ENCODE peak calls at places on chromosomes 7 and 10, in six cellular contexts. One of them, this sample, is unnamed.

GRCh38 chr7:18086165-18087030 is 58.8 kb upstream of the PRPS1L1 start:
- DNase-seq in H9: peak; percentile 47
- DNase-seq in IMR-90: no peak
- DNase-seq in neuronal stem cell: peak; percentile 40
- DNase-seq in H1: peak; percentile 69
- DNase-seq in mesendoderm: peak; percentile 34
- DNase-seq in this sample: peak; percentile 16

GRCh38 chr7:106377847-106378361 is 93.1 kb upstream of the NAMPT start:
- DNase-seq in IMR-90: no peak
- DNase-seq in mesendoderm: no peak
- DNase-seq in H9: no peak
- DNase-seq in neuronal stem cell: no peak
- DNase-seq in H1: no peak
- DNase-seq in this sample: peak; percentile 8

GRCh38 chr10:7364474-7364873 is 46.4 kb downstream of the SFMBT2 start:
- DNase-seq in IMR-90: no peak
- DNase-seq in H1: no peak
- DNase-seq in H9: no peak
- DNase-seq in mesendoderm: no peak
- DNase-seq in neuronal stem cell: no peak
- DNase-seq in this sample: no peak

GRCh38 chr7:138000081-138000701 is 1.7 kb downstream of the CREB3L2 start:
- DNase-seq in H1: no peak
- DNase-seq in neuronal stem cell: peak; percentile 78
- DNase-seq in IMR-90: peak; percentile 98
- DNase-seq in H9: peak; percentile 46
- DNase-seq in mesendoderm: peak; percentile 90
- DNase-seq in this sample: peak; percentile 97

GRCh38 chr10:30818010-30818660 is 188.6 kb upstream of the LYZL2 start:
- DNase-seq in mesendoderm: no peak
- DNase-seq in H1: no peak
- DNase-seq in neuronal stem cell: no peak
- DNase-seq in H9: no peak
- DNase-seq in IMR-90: peak; percentile 58
- DNase-seq in this sample: peak; percentile 31

GRCh38 chr10:116108106-116108505 is 164.9 kb downstream of the GFRA1 start:
- DNase-seq in IMR-90: no peak
- DNase-seq in H9: no peak
- DNase-seq in mesendoderm: no peak
- DNase-seq in H1: no peak
- DNase-seq in neuronal stem cell: no peak
- DNase-seq in this sample: no peak

GRCh38 chr10:37872283-37872682 is 14.9 kb upstream of the ZNF248 start:
- DNase-seq in H1: no peak
- DNase-seq in H9: no peak
- DNase-seq in neuronal stem cell: no peak
- DNase-seq in IMR-90: no peak
- DNase-seq in mesendoderm: no peak
- DNase-seq in this sample: no peak

GRCh38 chr7:101128040-101128834 is 1.3 kb downstream of the SERPINE1 start:
- DNase-seq in mesendoderm: no peak
- DNase-seq in IMR-90: no peak
- DNase-seq in neuronal stem cell: no peak
- DNase-seq in H1: no peak
- DNase-seq in H9: no peak
- DNase-seq in this sample: peak; percentile 53

GRCh38 chr7:43196379-43196778 is 83.9 kb downstream of the HECW1 start:
- DNase-seq in H1: no peak
- DNase-seq in neuronal stem cell: no peak
- DNase-seq in H9: no peak
- DNase-seq in mesendoderm: peak; percentile 63
- DNase-seq in IMR-90: no peak
- DNase-seq in this sample: no peak

GRCh38 chr10:87752571-87752970 is 65.5 kb downstream of the ATAD1 start:
- DNase-seq in neuronal stem cell: no peak
- DNase-seq in IMR-90: peak; percentile 80
- DNase-seq in mesendoderm: no peak
- DNase-seq in H1: no peak
- DNase-seq in H9: no peak
- DNase-seq in this sample: peak; percentile 45

GRCh38 chr7:18834574-18835361 is 282.7 kb downstream of the TWIST1 start:
- DNase-seq in H9: no peak
- DNase-seq in mesendoderm: no peak
- DNase-seq in neuronal stem cell: no peak
- DNase-seq in H1: no peak
- DNase-seq in IMR-90: no peak
- DNase-seq in this sample: no peak

GRCh38 chr10:96370575-96371157 is 11.9 kb upstream of the OPALIN start:
- DNase-seq in neuronal stem cell: peak; percentile 58
- DNase-seq in mesendoderm: peak; percentile 76
- DNase-seq in IMR-90: peak; percentile 17
- DNase-seq in H1: peak; percentile 88
- DNase-seq in H9: peak; percentile 82
- DNase-seq in this sample: peak; percentile 32

GRCh38 chr10:125827133-125827532 is 3.8 kb downstream of the BCCIP start:
- DNase-seq in neuronal stem cell: no peak
- DNase-seq in H1: no peak
- DNase-seq in H9: no peak
- DNase-seq in IMR-90: no peak
- DNase-seq in mesendoderm: no peak
- DNase-seq in this sample: no peak

GRCh38 chr7:28136885-28137284 is 43.7 kb downstream of the JAZF1 start:
- DNase-seq in IMR-90: no peak
- DNase-seq in neuronal stem cell: no peak
- DNase-seq in H9: no peak
- DNase-seq in mesendoderm: no peak
- DNase-seq in H1: no peak
- DNase-seq in this sample: no peak

GRCh38 chr7:144069953-144070352 is 342 bp downstream of the OR2A25 start:
- DNase-seq in IMR-90: no peak
- DNase-seq in neuronal stem cell: no peak
- DNase-seq in H1: no peak
- DNase-seq in mesendoderm: no peak
- DNase-seq in H9: no peak
- DNase-seq in this sample: no peak

GRCh38 chr7:81584667-81585066 is 185.2 kb downstream of the HGF start:
- DNase-seq in H1: no peak
- DNase-seq in IMR-90: no peak
- DNase-seq in neuronal stem cell: no peak
- DNase-seq in mesendoderm: no peak
- DNase-seq in H9: no peak
- DNase-seq in this sample: peak; percentile 6

GRCh38 chr10:113221756-113222168 is 271.7 kb downstream of the TCF7L2 start:
- DNase-seq in H1: peak; percentile 46
- DNase-seq in IMR-90: no peak
- DNase-seq in neuronal stem cell: no peak
- DNase-seq in H9: peak; percentile 54
- DNase-seq in mesendoderm: peak; percentile 94
- DNase-seq in this sample: peak; percentile 48

GRCh38 chr10:88670497-88670896 is 6.3 kb downstream of the LIPF start:
- DNase-seq in mesendoderm: no peak
- DNase-seq in H9: no peak
- DNase-seq in H1: no peak
- DNase-seq in IMR-90: no peak
- DNase-seq in neuronal stem cell: no peak
- DNase-seq in this sample: no peak

GRCh38 chr7:128398016-128398840 is 11.6 kb downstream of the IMPDH1 start:
- DNase-seq in H1: peak; percentile 92
- DNase-seq in mesendoderm: peak; percentile 63
- DNase-seq in IMR-90: peak; percentile 41
- DNase-seq in H9: peak; percentile 69
- DNase-seq in neuronal stem cell: no peak
- DNase-seq in this sample: peak; percentile 62

GRCh38 chr7:134480730-134481129 is 21.8 kb upstream of the AKR1B1 start:
- DNase-seq in H1: no peak
- DNase-seq in mesendoderm: peak; percentile 94
- DNase-seq in IMR-90: peak; percentile 35
- DNase-seq in H9: peak; percentile 42
- DNase-seq in neuronal stem cell: no peak
- DNase-seq in this sample: peak; percentile 71

GRCh38 chr10:102578782-102579181 is 65.5 kb upstream of the TRIM8 start:
- DNase-seq in neuronal stem cell: no peak
- DNase-seq in H9: no peak
- DNase-seq in IMR-90: no peak
- DNase-seq in H1: no peak
- DNase-seq in mesendoderm: no peak
- DNase-seq in this sample: no peak

GRCh38 chr7:150311146-150311545 is 12.0 kb upstream of the LRRC61 start:
- DNase-seq in H9: peak; percentile 7
- DNase-seq in IMR-90: no peak
- DNase-seq in mesendoderm: no peak
- DNase-seq in H1: no peak
- DNase-seq in neuronal stem cell: no peak
- DNase-seq in this sample: no peak

GRCh38 chr10:50610364-50610763 is 13.4 kb downstream of the SGMS1 start:
- DNase-seq in neuronal stem cell: no peak
- DNase-seq in mesendoderm: no peak
- DNase-seq in H1: no peak
- DNase-seq in H9: no peak
- DNase-seq in IMR-90: no peak
- DNase-seq in this sample: no peak

GRCh38 chr7:151079199-151079910 is 1.3 kb downstream of the FASTK start:
- DNase-seq in IMR-90: no peak
- DNase-seq in neuronal stem cell: no peak
- DNase-seq in mesendoderm: no peak
- DNase-seq in H1: no peak
- DNase-seq in H9: no peak
- DNase-seq in this sample: no peak

GRCh38 chr10:43250925-43251663 is 15.8 kb downstream of the RASGEF1A start:
- DNase-seq in IMR-90: no peak
- DNase-seq in H9: peak; percentile 41
- DNase-seq in mesendoderm: peak; percentile 32
- DNase-seq in H1: no peak
- DNase-seq in neuronal stem cell: no peak
- DNase-seq in this sample: no peak

GRCh38 chr7:108170251-108170650 is 40.1 kb upstream of the LAMB4 start:
- DNase-seq in H1: no peak
- DNase-seq in mesendoderm: peak; percentile 44
- DNase-seq in H9: no peak
- DNase-seq in neuronal stem cell: no peak
- DNase-seq in IMR-90: no peak
- DNase-seq in this sample: no peak

GRCh38 chr7:37342665-37343471 is 105.8 kb downstream of the ELMO1 start:
- DNase-seq in H1: no peak
- DNase-seq in IMR-90: no peak
- DNase-seq in mesendoderm: no peak
- DNase-seq in neuronal stem cell: no peak
- DNase-seq in H9: no peak
- DNase-seq in this sample: no peak

GRCh38 chr7:41385996-41386395 is 316.9 kb downstream of the INHBA start:
- DNase-seq in neuronal stem cell: no peak
- DNase-seq in mesendoderm: peak; percentile 87
- DNase-seq in H9: peak; percentile 42
- DNase-seq in H1: no peak
- DNase-seq in IMR-90: peak; percentile 2
- DNase-seq in this sample: no peak
- H3K9ac ChIP-seq in neuronal stem cell: no peak overlapping the region
- H3K9ac ChIP-seq in mesendoderm: no peak overlapping the region
- H3K9ac ChIP-seq in H9: no peak overlapping the region
- H3K9ac ChIP-seq in H1: no peak overlapping the region
- H3K9ac ChIP-seq in IMR-90: no peak overlapping the region
- H3K9ac ChIP-seq in this sample: no peak overlapping the region

GRCh38 chr7:76998263-76998666 is 33.9 kb downstream of the SPDYE17 start:
- DNase-seq in mesendoderm: no peak
- DNase-seq in H9: no peak
- DNase-seq in neuronal stem cell: no peak
- DNase-seq in IMR-90: no peak
- DNase-seq in H1: no peak
- DNase-seq in this sample: no peak

GRCh38 chr7:76997381-76998262 is 34.5 kb downstream of the SPDYE17 start:
- DNase-seq in H9: no peak
- DNase-seq in neuronal stem cell: no peak
- DNase-seq in mesendoderm: no peak
- DNase-seq in IMR-90: no peak
- DNase-seq in H1: peak; percentile 33
- DNase-seq in this sample: no peak
- H2BK15ac ChIP-seq in H9: no peak overlapping the region
- H2BK15ac ChIP-seq in neuronal stem cell: no peak overlapping the region
- H2BK15ac ChIP-seq in mesendoderm: no peak overlapping the region
- H2BK15ac ChIP-seq in IMR-90: no peak overlapping the region
- H2BK15ac ChIP-seq in H1: no peak overlapping the region
- H2BK15ac ChIP-seq in this sample: peak overlapping the region; percentile 23

GRCh38 chr10:85265121-85265520 is 936.7 kb downstream of the CCSER2 start:
- DNase-seq in neuronal stem cell: no peak
- DNase-seq in H9: no peak
- DNase-seq in H1: no peak
- DNase-seq in IMR-90: no peak
- DNase-seq in mesendoderm: no peak
- DNase-seq in this sample: no peak

GRCh38 chr10:85259908-85260307 is 931.5 kb downstream of the CCSER2 start:
- DNase-seq in neuronal stem cell: no peak
- DNase-seq in H9: no peak
- DNase-seq in H1: no peak
- DNase-seq in IMR-90: no peak
- DNase-seq in mesendoderm: no peak
- DNase-seq in this sample: no peak

GRCh38 chr10:85266808-85267207 is 938.4 kb downstream of the CCSER2 start:
- DNase-seq in neuronal stem cell: no peak
- DNase-seq in mesendoderm: no peak
- DNase-seq in IMR-90: no peak
- DNase-seq in H9: no peak
- DNase-seq in H1: no peak
- DNase-seq in this sample: no peak

GRCh38 chr10:85262992-85263391 is 934.6 kb downstream of the CCSER2 start:
- DNase-seq in H9: no peak
- DNase-seq in neuronal stem cell: no peak
- DNase-seq in H1: no peak
- DNase-seq in IMR-90: no peak
- DNase-seq in mesendoderm: no peak
- DNase-seq in this sample: no peak
- H3K4ac ChIP-seq in H9: no peak overlapping the region
- H3K4ac ChIP-seq in neuronal stem cell: no peak overlapping the region
- H3K4ac ChIP-seq in H1: no peak overlapping the region
- H3K4ac ChIP-seq in IMR-90: no peak overlapping the region
- H3K4ac ChIP-seq in mesendoderm: no peak overlapping the region
- H3K4ac ChIP-seq in this sample: no peak overlapping the region

DNA sequence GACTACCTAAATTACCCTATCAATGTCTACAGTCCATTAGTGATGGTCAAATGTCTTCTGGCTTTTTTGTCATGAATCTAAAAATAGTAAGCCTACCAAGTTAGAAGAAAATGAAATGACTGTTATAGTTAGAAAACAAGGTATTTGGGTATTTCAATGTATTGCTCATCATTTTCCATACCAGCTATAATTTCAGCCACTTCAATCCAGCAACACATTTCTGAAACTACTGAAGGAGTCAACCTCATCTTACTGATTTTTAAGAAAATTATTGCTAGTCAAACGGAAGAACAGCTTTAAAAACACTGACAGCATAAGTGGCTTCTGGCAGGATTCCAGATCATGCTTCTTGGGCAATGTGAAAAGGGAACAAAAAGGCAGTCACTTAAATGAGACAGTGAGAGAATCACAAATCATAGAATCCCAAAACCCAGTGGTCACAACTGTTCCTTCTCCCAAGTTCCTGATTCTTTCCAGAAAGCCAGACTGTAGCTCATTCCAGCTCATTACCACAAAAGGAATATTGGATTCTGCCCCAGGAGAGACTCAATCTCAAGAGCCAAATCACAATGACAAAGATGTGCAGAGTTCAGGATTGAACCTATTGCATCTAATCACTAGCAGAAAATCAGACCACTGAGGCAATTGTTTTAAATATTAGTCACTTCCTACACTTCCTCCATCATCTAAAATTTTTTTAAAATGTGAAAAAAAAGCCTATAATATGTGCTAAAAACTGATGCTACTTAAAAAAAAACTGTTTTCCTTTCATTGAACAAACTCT is 61.2 kb upstream of the LRRN3 start:
- DNase-seq in neuronal stem cell: no peak
- DNase-seq in H9: no peak
- DNase-seq in mesendoderm: no peak
- DNase-seq in IMR-90: peak; percentile 17
- DNase-seq in H1: no peak
- DNase-seq in this sample: peak; percentile 56
- H3K9ac ChIP-seq in neuronal stem cell: no peak overlapping the region
- H3K9ac ChIP-seq in H9: no peak overlapping the region
- H3K9ac ChIP-seq in mesendoderm: no peak overlapping the region
- H3K9ac ChIP-seq in IMR-90: no peak overlapping the region
- H3K9ac ChIP-seq in H1: no peak overlapping the region
- H3K9ac ChIP-seq in this sample: peak overlapping the region; percentile 42

This sample was measured in mesenchymal stem cell.